ENCODE peak calls at places on chromosomes 16 and 17, in four cellular contexts. One of them, this sample, is unnamed.

GRCh38 chr17:3695723-3696411 is at the start of gene P2RX5:
- DNase-seq in lung: no peak
- DNase-seq in CD8-positive, alpha-beta memory T cell: peak
- DNase-seq in substantia nigra: no peak
- DNase-seq in this sample: no peak

GRCh38 chr17:37820313-37821024 is 75.6 kb upstream of the HNF1B start:
- DNase-seq in lung: no peak
- DNase-seq in CD8-positive, alpha-beta memory T cell: no peak
- DNase-seq in substantia nigra: no peak
- DNase-seq in this sample: no peak

GRCh38 chr16:11087691-11088431 is 143.5 kb downstream of the CLEC16A start:
- DNase-seq in lung: no peak
- DNase-seq in CD8-positive, alpha-beta memory T cell: no peak
- DNase-seq in substantia nigra: no peak
- DNase-seq in this sample: no peak

GRCh38 chr17:73419896-73420295 is 108.1 kb upstream of the CDC42EP4 start:
- DNase-seq in lung: no peak
- DNase-seq in CD8-positive, alpha-beta memory T cell: no peak
- DNase-seq in substantia nigra: no peak
- DNase-seq in this sample: no peak

GRCh38 chr17:50118076-50118827 is 11.7 kb downstream of the SAMD14 start:
- DNase-seq in lung: no peak
- DNase-seq in CD8-positive, alpha-beta memory T cell: no peak
- DNase-seq in substantia nigra: no peak
- DNase-seq in this sample: no peak

GRCh38 chr17:42608692-42609181 is 437 bp downstream of the RETREG3 start:
- DNase-seq in lung: peak
- DNase-seq in CD8-positive, alpha-beta memory T cell: no peak
- DNase-seq in substantia nigra: no peak
- DNase-seq in this sample: no peak

GRCh38 chr16:12728471-12728870 is 75.2 kb downstream of the CPPED1 start:
- DNase-seq in lung: no peak
- DNase-seq in CD8-positive, alpha-beta memory T cell: no peak
- DNase-seq in substantia nigra: no peak
- DNase-seq in this sample: no peak

GRCh38 chr17:65850486-65850885 is 289.0 kb upstream of the AXIN2 start:
- DNase-seq in lung: no peak
- DNase-seq in CD8-positive, alpha-beta memory T cell: no peak
- DNase-seq in substantia nigra: no peak
- DNase-seq in this sample: no peak

GRCh38 chr17:38748329-38749221 is at the start of gene PCGF2:
- DNase-seq in lung: peak
- DNase-seq in CD8-positive, alpha-beta memory T cell: no peak
- DNase-seq in substantia nigra: no peak
- DNase-seq in this sample: peak

GRCh38 chr17:36657763-36658490 is 56.5 kb downstream of the MRM1 start:
- DNase-seq in lung: no peak
- DNase-seq in CD8-positive, alpha-beta memory T cell: no peak
- DNase-seq in substantia nigra: no peak
- DNase-seq in this sample: peak

GRCh38 chr16:13176711-13177110 is 275.3 kb downstream of the SHISA9 start:
- DNase-seq in lung: no peak
- DNase-seq in CD8-positive, alpha-beta memory T cell: no peak
- DNase-seq in substantia nigra: no peak
- DNase-seq in this sample: no peak

GRCh38 chr17:35214631-35215273 is 20.6 kb upstream of the SLC35G3 start:
- DNase-seq in lung: no peak
- DNase-seq in CD8-positive, alpha-beta memory T cell: peak
- DNase-seq in substantia nigra: no peak
- DNase-seq in this sample: no peak

This sample was measured in left colon.